ENCODE peak calls at places on chromosome 22, in eight cellular contexts. X, S, J, Y, U, R, Z and F are unnamed samples.

GRCh38 chr22:46525681-46526483 is 11.5 kb downstream of the CELSR1 start:
- DNase-seq in X (no peak), S (no peak), J (no peak), Y (no peak), U (no peak), R (no peak), Z (no peak), F (no peak)

GRCh38 chr22:33114570-33114969 is 56.4 kb upstream of the SYN3 start:
- DNase-seq in X (no peak), S (no peak), J (no peak), Y (no peak), U (no peak), R (no peak), Z (no peak), F (no peak)

GRCh38 chr22:45164217-45165123 is 745 bp downstream of the NUP50 start:
- DNase-seq in X (peak), S (peak), J (peak), Y (no peak), U (peak), R (peak), Z (peak), F (no peak)

GRCh38 chr22:50146440-50147228 is 23.9 kb upstream of the PANX2 start:
- DNase-seq in X (peak), S (peak), J (no peak), Y (no peak), U (no peak), R (no peak), Z (peak), F (peak)

GRCh38 chr22:42437488-42438292 is 5.5 kb upstream of the NFAM1 start:
- DNase-seq in X (peak), S (peak), J (peak), Y (no peak), U (peak), R (peak), Z (peak), F (no peak)

GRCh38 chr22:48925450-48925849 is 902.2 kb downstream of the BRD1 start:
- DNase-seq in X (no peak), S (no peak), J (no peak), Y (no peak), U (no peak), R (no peak), Z (no peak), F (no peak)

GRCh38 chr22:18970180-18970947 is 34.3 kb upstream of the PRODH start:
- DNase-seq in X (peak), S (peak), J (no peak), Y (no peak), U (no peak), R (peak), Z (no peak), F (no peak)

GRCh38 chr22:45190473-45190872 is 26.7 kb downstream of the NUP50 start:
- DNase-seq in X (no peak), S (no peak), J (no peak), Y (no peak), U (no peak), R (no peak), Z (no peak), F (no peak)

GRCh38 chr22:33210129-33210784 is 152.1 kb upstream of the SYN3 start:
- DNase-seq in X (peak), S (no peak), J (peak), Y (no peak), U (peak), R (peak), Z (no peak), F (no peak)

GRCh38 chr22:37162221-37163095 is 12.7 kb upstream of the IL2RB start:
- DNase-seq in X (no peak), S (peak), J (peak), Y (no peak), U (peak), R (no peak), Z (no peak), F (no peak)

GRCh38 chr22:44394246-44395115 is 81.7 kb upstream of the SHISAL1 start:
- DNase-seq in X (no peak), S (peak), J (no peak), Y (no peak), U (no peak), R (no peak), Z (peak), F (no peak)

GRCh38 chr22:44341431-44342346 is 28.9 kb upstream of the SHISAL1 start:
- DNase-seq in X (peak), S (no peak), J (no peak), Y (no peak), U (no peak), R (no peak), Z (no peak), F (peak)

GRCh38 chr22:44396727-44397722 is 84.3 kb upstream of the SHISAL1 start:
- DNase-seq in X (no peak), S (peak), J (no peak), Y (no peak), U (no peak), R (no peak), Z (no peak), F (no peak)

GRCh38 chr22:49992921-49993648 is 19.5 kb downstream of the IL17REL start:
- DNase-seq in X (peak), S (peak), J (peak), Y (no peak), U (peak), R (peak), Z (peak), F (no peak)

GRCh38 chr22:46454910-46455269 is 82.5 kb downstream of the CELSR1 start:
- DNase-seq in X (no peak), S (no peak), J (no peak), Y (no peak), U (no peak), R (no peak), Z (no peak), F (no peak)

GRCh38 chr22:44314425-44315067 is 1.8 kb upstream of the SHISAL1 start:
- DNase-seq in X (no peak), S (no peak), J (no peak), Y (no peak), U (peak), R (no peak), Z (no peak), F (no peak)

GRCh38 chr22:26972281-26972680 is 314.9 kb downstream of the MIAT start:
- DNase-seq in X (no peak), S (no peak), J (no peak), Y (no peak), U (no peak), R (no peak), Z (no peak), F (no peak)

GRCh38 chr22:17486313-17486712 is 77.0 kb upstream of the SLC25A18 start:
- DNase-seq in X (no peak), S (peak), J (no peak), Y (no peak), U (no peak), R (peak), Z (no peak), F (no peak)

GRCh38 chr22:46162285-46162684 is 12.0 kb downstream of the PPARA start:
- DNase-seq in X (no peak), S (no peak), J (no peak), Y (no peak), U (no peak), R (no peak), Z (peak), F (no peak)

GRCh38 chr22:17945851-17946690 is 78.3 kb downstream of the MICAL3 start:
- DNase-seq in X (no peak), S (no peak), J (peak), Y (no peak), U (no peak), R (no peak), Z (no peak), F (no peak)

GRCh38 chr22:48802576-48802975 is 1025.1 kb downstream of the BRD1 start:
- DNase-seq in X (no peak), S (no peak), J (no peak), Y (no peak), U (no peak), R (no peak), Z (no peak), F (no peak)

GRCh38 chr22:33897621-33897910 is 22.7 kb downstream of the LARGE1 start:
- DNase-seq in X (no peak), S (no peak), J (no peak), Y (no peak), U (no peak), R (no peak), Z (no peak), F (no peak)

GRCh38 chr22:48883211-48883960 is 944.3 kb downstream of the BRD1 start:
- DNase-seq in X (no peak), S (peak), J (no peak), Y (no peak), U (no peak), R (no peak), Z (no peak), F (no peak)

GRCh38 chr22:25497269-25497668 is 67.2 kb upstream of the GRK3 start:
- DNase-seq in X (no peak), S (no peak), J (no peak), Y (no peak), U (no peak), R (no peak), Z (no peak), F (no peak)

GRCh38 chr22:23789638-23790037 is 2.9 kb downstream of the SMARCB1 start:
- DNase-seq in X (no peak), S (peak), J (no peak), Y (no peak), U (no peak), R (no peak), Z (no peak), F (no peak)
- TF ChIP-seq CTCF in X (no peak), S (no peak), J (no peak), Y (peak), U (no peak), R (peak), Z (no peak), F (no peak)

GRCh38 chr22:29300467-29300806 is 6.0 kb upstream of the GAS2L1 start:
- DNase-seq in X (no peak), S (no peak), J (no peak), Y (no peak), U (no peak), R (no peak), Z (no peak), F (no peak)

GRCh38 chr22:29301716-29302401 is 4.6 kb upstream of the GAS2L1 start:
- DNase-seq in X (no peak), S (no peak), J (no peak), Y (no peak), U (no peak), R (no peak), Z (peak), F (no peak)

GRCh38 chr22:29300807-29301601 is 5.4 kb upstream of the GAS2L1 start:
- DNase-seq in X (no peak), S (no peak), J (no peak), Y (no peak), U (no peak), R (peak), Z (peak), F (no peak)

GRCh38 chr22:29299136-29299900 is 7.1 kb upstream of the GAS2L1 start:
- DNase-seq in X (no peak), S (no peak), J (no peak), Y (no peak), U (no peak), R (no peak), Z (peak), F (no peak)

DNA sequence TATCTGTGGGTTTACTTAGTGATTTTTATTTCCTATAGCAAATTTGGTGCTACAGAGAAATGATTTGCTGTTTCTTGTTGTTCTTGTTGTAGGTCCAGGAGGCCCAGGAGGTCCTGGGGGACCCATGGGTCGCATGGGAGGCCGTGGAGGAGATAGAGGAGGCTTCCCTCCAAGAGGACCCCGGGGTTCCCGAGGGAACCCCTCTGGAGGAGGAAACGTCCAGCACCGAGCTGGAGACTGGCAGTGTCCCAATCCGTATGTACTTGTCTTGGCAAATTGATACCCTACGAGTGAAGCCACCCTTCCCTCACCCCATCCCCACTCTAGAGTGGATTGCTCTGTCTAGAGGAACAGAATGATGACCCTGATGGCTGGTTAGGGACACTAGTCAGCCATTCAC is 7.8 kb upstream of the GAS2L1 start:
- DNase-seq in X (no peak), S (no peak), J (no peak), Y (no peak), U (no peak), R (no peak), Z (peak), F (no peak)
- TF ChIP-seq CTCF in X (no peak), S (no peak), J (no peak), Y (no peak), U (no peak), R (no peak), Z (no peak), F (no peak)

GRCh38 chr22:30890689-30891442 is 77.7 kb downstream of the MORC2 start:
- DNase-seq in X (peak), S (peak), J (peak), Y (no peak), U (peak), R (peak), Z (no peak), F (no peak)
- TF ChIP-seq CTCF in X (peak), S (peak), J (peak), Y (peak), U (peak), R (peak), Z (no peak), F (peak)

DNA sequence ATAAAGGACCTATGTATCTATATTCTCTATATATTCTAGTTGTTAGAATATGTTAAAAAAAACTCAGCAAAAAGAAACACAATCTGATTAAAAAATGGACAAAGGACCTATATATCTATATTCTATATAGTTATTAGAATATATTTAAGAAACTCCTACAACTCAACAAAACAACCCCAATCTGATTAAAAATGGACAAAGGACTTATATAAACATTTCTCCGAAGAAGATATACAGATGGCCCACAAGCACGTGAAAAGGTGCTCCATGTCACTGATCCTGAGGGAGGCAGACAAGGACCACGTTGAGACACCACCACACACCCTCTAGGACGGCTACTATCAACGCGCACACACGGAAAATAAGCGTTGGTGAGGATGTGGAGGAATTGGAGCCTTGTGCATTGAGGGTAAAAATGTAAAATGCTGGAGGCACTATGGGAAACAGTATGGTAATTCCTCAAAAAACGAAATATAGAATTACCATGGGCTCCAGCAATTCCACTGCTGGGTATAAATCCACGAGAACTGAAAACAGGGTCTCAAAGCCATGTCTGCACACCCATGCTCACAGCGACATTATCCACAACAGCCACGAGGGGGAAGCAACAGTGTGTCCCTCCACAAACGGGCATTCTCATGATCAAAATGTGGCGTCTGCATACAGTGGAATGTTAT is 22.7 kb downstream of the YPEL1 start:
- DNase-seq in X (peak), S (peak), J (peak), Y (peak), U (peak), R (peak), Z (peak), F (peak)
- TF ChIP-seq CTCF in X (peak), S (peak), J (peak), Y (peak), U (peak), R (peak), Z (peak), F (peak)

DNA sequence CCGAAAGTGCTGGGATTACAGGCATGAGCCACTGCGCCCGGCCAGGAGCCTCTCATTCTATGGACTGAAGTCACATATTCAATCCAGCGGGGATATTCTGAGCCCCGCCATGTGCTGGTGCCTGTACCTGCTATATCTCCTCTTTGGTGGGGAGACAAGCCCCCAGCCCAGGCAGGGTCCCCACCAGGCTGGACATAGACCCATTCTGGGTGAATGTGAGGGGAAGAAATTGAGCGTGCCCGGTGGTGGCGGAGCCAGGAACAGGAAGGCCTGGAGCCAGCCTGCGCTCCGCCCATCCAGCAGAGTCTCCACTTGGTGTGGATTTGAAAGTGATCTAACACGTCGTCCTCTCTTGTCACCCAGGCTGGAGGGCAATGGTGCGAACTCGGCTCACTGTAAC is 38.0 kb upstream of the CSNK1E start:
- DNase-seq in X (no peak), S (no peak), J (peak), Y (no peak), U (no peak), R (no peak), Z (no peak), F (no peak)
- TF ChIP-seq CTCF in X (no peak), S (no peak), J (no peak), Y (no peak), U (no peak), R (no peak), Z (no peak), F (no peak)